ENCODE peak calls at places on chromosome 10, in six cellular contexts. V is H1, L is GM12891, M is GM12878, Z is K562, A is HepG2. P is an unnamed sample.

GRCh38 chr10:51895209-51895608 is 195.8 kb upstream of the CSTF2T start:
- DNase-seq in V (no peak), L (no peak), M (no peak), Z (no peak), A (no peak), P (no peak)

GRCh38 chr10:104274762-104275721 is 6.1 kb downstream of the GSTO2 start:
- DNase-seq in V (peak; percentile 91), L (peak; percentile 60), M (no peak), Z (peak; percentile 62), A (no peak), P (peak; percentile 55)

GRCh38 chr10:64977912-64978311 is 1456.7 kb downstream of the REEP3 start:
- DNase-seq in V (no peak), L (no peak), M (no peak), Z (no peak), A (no peak), P (no peak)

GRCh38 chr10:62582098-62582705 is 208.0 kb downstream of the ZNF365 start:
- DNase-seq in V (no peak), L (no peak), M (no peak), Z (no peak), A (no peak), P (no peak)

GRCh38 chr10:78292987-78293865 is 259.6 kb downstream of the RPS24 start:
- DNase-seq in V (no peak), L (no peak), M (no peak), Z (no peak), A (peak; percentile 24), P (no peak)

GRCh38 chr10:30029164-30029889 is 30.1 kb downstream of the JCAD start:
- DNase-seq in V (no peak), L (no peak), M (no peak), Z (no peak), A (no peak), P (no peak)

GRCh38 chr10:64682043-64682442 is 1160.8 kb downstream of the REEP3 start:
- DNase-seq in V (no peak), L (no peak), M (no peak), Z (no peak), A (no peak), P (no peak)

GRCh38 chr10:116469437-116469836 is 41.8 kb downstream of the PNLIPRP3 start:
- DNase-seq in V (no peak), L (no peak), M (no peak), Z (no peak), A (no peak), P (no peak)

GRCh38 chr10:113187066-113187777 is 237.2 kb downstream of the TCF7L2 start:
- DNase-seq in V (no peak), L (no peak), M (no peak), Z (no peak), A (peak; percentile 26), P (no peak)

GRCh38 chr10:124650263-124650662 is 93.9 kb downstream of the FAM53B start:
- DNase-seq in V (no peak), L (no peak), M (no peak), Z (no peak), A (no peak), P (no peak)

GRCh38 chr10:98852686-98853085 is 383.0 kb downstream of the HPSE2 start:
- DNase-seq in V (no peak), L (no peak), M (no peak), Z (peak; percentile 7), A (no peak), P (no peak)

GRCh38 chr10:104209575-104210198 is 22.5 kb downstream of the CFAP43 start:
- DNase-seq in V (peak; percentile 48), L (no peak), M (no peak), Z (peak; percentile 37), A (peak; percentile 27), P (no peak)

GRCh38 chr10:132097609-132098377 is 32.0 kb downstream of the JAKMIP3 start:
- DNase-seq in V (no peak), L (no peak), M (no peak), Z (no peak), A (no peak), P (no peak)

GRCh38 chr10:132096863-132097478 is 31.2 kb downstream of the JAKMIP3 start:
- DNase-seq in V (no peak), L (no peak), M (no peak), Z (no peak), A (no peak), P (no peak)

GRCh38 chr10:132095403-132096113 is 29.8 kb downstream of the JAKMIP3 start:
- DNase-seq in V (no peak), L (no peak), M (no peak), Z (no peak), A (no peak), P (no peak)

GRCh38 chr10:132096223-132096622 is 30.5 kb downstream of the JAKMIP3 start:
- DNase-seq in V (no peak), L (no peak), M (no peak), Z (no peak), A (peak; percentile 60), P (no peak)

GRCh38 chr10:132094581-132095234 is 29.0 kb downstream of the JAKMIP3 start:
- DNase-seq in V (no peak), L (no peak), M (no peak), Z (no peak), A (no peak), P (no peak)
- TF ChIP-seq TAF1 in V (no peak), L (no peak), M (no peak), Z (no peak), A (no peak), P (no peak)

GRCh38 chr10:788796-789748 is 99.6 kb upstream of the DIP2C start:
- DNase-seq in V (peak; percentile 89), L (no peak), M (no peak), Z (peak; percentile 86), A (peak; percentile 82), P (no peak)
- TF ChIP-seq POLR2A in V (no peak), L (no peak), M (no peak), Z (no peak), A (peak; percentile 9), P (no peak)

GRCh38 chr10:17144032-17144431 is 14.4 kb upstream of the CUBN start:
- DNase-seq in V (no peak), L (no peak), M (no peak), Z (no peak), A (no peak), P (no peak)

GRCh38 chr10:17145239-17145638 is 15.6 kb upstream of the CUBN start:
- DNase-seq in V (no peak), L (no peak), M (no peak), Z (no peak), A (peak; percentile 29), P (no peak)

GRCh38 chr10:17144757-17145156 is 15.1 kb upstream of the CUBN start:
- DNase-seq in V (no peak), L (no peak), M (peak; percentile 9), Z (no peak), A (no peak), P (no peak)

GRCh38 chr10:17147884-17148494 is 18.4 kb upstream of the CUBN start:
- DNase-seq in V (no peak), L (no peak), M (no peak), Z (no peak), A (peak; percentile 38), P (no peak)

GRCh38 chr10:17146888-17147287 is 17.3 kb upstream of the CUBN start:
- DNase-seq in V (no peak), L (no peak), M (no peak), Z (no peak), A (no peak), P (no peak)
- TF ChIP-seq TAF1 in V (no peak), L (no peak), M (no peak), Z (no peak), A (no peak), P (no peak)

DNA sequence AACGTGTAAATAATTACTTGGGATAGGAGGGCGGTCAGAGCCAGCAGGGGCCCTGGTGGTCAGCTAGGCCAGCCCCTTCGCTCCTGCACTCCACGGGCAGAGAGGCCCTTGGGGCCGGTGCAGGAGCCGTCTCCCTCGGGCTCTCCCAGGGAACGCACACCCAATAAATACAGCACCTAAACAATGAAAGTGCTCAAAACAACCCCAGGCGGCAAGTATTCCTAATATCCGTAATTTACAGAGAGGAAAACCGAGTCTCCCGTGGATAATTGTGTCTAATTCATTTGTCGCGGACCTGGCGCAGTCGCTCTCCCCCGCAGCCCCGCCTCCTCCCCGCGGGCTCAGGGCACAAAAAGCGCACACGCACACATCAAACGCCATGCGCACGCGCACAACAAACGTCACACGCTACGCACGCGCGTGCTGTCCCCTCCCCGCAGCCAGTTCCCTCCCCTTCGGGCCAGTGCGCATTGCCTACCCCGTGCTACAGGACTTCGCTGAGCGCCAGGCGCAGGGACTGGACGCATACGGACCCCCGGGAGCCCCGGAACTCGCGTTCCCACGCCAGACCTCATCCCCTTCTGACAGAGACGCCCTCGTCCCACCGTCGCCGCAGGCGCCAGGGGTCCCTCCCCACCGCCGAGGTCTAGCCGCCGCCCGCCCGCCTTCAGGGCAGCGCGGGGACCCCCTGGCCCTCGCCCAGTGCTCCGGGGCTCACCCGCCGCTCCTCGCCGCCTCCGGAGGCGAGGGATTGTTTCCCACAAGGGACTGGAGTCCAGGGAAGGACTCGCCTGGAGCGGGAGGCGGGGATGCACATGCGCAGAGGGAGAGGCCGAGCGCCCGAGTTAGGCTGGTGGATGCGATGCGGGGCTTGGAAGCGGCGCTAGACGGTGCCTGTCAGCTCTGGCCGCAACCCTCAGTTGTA is at the start of gene ZNF248:
- DNase-seq in V (peak; percentile 88), L (peak; percentile 81), M (peak; percentile 89), Z (peak; percentile 93), A (peak; percentile 93), P (peak; percentile 82)
- TF ChIP-seq POLR2A in V (no peak), L (peak; percentile 98), M (peak; percentile 100), Z (peak; percentile 97), A (peak; percentile 98), P (peak; percentile 98)

GRCh38 chr10:14306201-14306600 is 24.5 kb downstream of the FRMD4A start:
- DNase-seq in V (no peak), L (no peak), M (no peak), Z (no peak), A (no peak), P (no peak)
- TF ChIP-seq TAF1 in V (no peak), L (no peak), M (no peak), Z (no peak), A (no peak), P (no peak)